ENCODE peak calls at places on chromosomes 16 and 17, in nine cellular contexts. S is colonic mucosa, T is breast epithelium, X is IMR-90, C is Panc1, G is neural progenitor cell, W is tibial nerve, F is K562, K is PC-3. I is an unnamed sample.

GRCh38 chr17:67503184-67503583 is 126.1 kb downstream of the PITPNC1 start:
- DNase-seq in G (no peak), K (peak; percentile 99), T (no peak), F (no peak), C (peak; percentile 65), X (peak; percentile 53), S (no peak), W (no peak), I (no peak)

GRCh38 chr17:75845058-75845711 is 981 bp upstream of the UNC13D start:
- DNase-seq in C (peak; percentile 47), S (peak; percentile 90), K (peak; percentile 96), T (peak; percentile 92), G (peak; percentile 84), F (peak; percentile 79), W (peak; percentile 66), X (peak; percentile 73), I (peak; percentile 81)

GRCh38 chr16:68287276-68288251 is 23.2 kb downstream of the SLC7A6OS start:
- DNase-seq in F (no peak), S (no peak), X (peak; percentile 86), C (no peak), G (no peak), W (peak; percentile 82), K (peak; percentile 76), T (peak; percentile 72), I (peak; percentile 46)

GRCh38 chr17:7943291-7943690 is 11.3 kb downstream of the CNTROB start:
- DNase-seq in C (no peak), F (no peak), T (no peak), X (no peak), W (no peak), S (no peak), G (no peak), K (no peak), I (no peak)

GRCh38 chr17:45896803-45897693 is 2.7 kb downstream of the MAPT start:
- DNase-seq in F (no peak), X (no peak), C (no peak), T (no peak), K (no peak), G (peak; percentile 59), W (no peak), S (no peak), I (no peak)

GRCh38 chr17:32876414-32877163 is at the start of gene MYO1D:
- DNase-seq in F (peak; percentile 72), T (peak; percentile 68), X (no peak), G (peak; percentile 71), W (peak; percentile 29), C (no peak), S (peak; percentile 92), K (peak; percentile 65), I (peak; percentile 89)

GRCh38 chr17:40028595-40028994 is 13.4 kb downstream of the CSF3 start:
- DNase-seq in F (peak; percentile 7), W (no peak), X (no peak), S (no peak), C (no peak), T (no peak), K (no peak), G (no peak), I (no peak)

GRCh38 chr17:6823011-6823442 is 8.5 kb downstream of the TEKT1 start:
- DNase-seq in W (no peak), S (no peak), C (no peak), T (no peak), X (peak; percentile 6), K (peak; percentile 63), F (no peak), G (no peak), I (no peak)

GRCh38 chr17:40095944-40096791 is 4.2 kb downstream of the NR1D1 start:
- DNase-seq in G (no peak), W (peak; percentile 66), X (peak; percentile 19), C (no peak), K (no peak), F (no peak), S (peak; percentile 71), T (no peak), I (peak; percentile 89)

GRCh38 chr17:52524238-52524637 is 365.7 kb upstream of the CA10 start:
- DNase-seq in F (no peak), W (no peak), G (no peak), K (no peak), C (no peak), T (no peak), S (no peak), X (no peak), I (no peak)

GRCh38 chr17:58513913-58514794 is at the start of gene MTMR4:
- DNase-seq in C (no peak), F (peak; percentile 95), S (peak; percentile 89), X (peak; percentile 58), K (peak; percentile 87), T (peak; percentile 79), G (peak; percentile 96), W (peak; percentile 50), I (peak; percentile 78)

GRCh38 chr16:26838931-26839330 is 227.8 kb upstream of the C16orf82 start:
- DNase-seq in G (no peak), S (no peak), X (no peak), F (no peak), W (no peak), K (no peak), T (no peak), C (no peak), I (no peak)

GRCh38 chr17:10735251-10735650 is 5.4 kb upstream of the TMEM220 start:
- DNase-seq in W (no peak), G (no peak), C (no peak), S (no peak), F (no peak), K (no peak), X (no peak), T (no peak), I (peak; percentile 39)

GRCh38 chr17:17766351-17767095 is 70.3 kb downstream of the SREBF1 start:
- DNase-seq in K (no peak), G (peak; percentile 38), X (no peak), S (no peak), C (no peak), T (no peak), F (no peak), W (no peak), I (peak; percentile 78)

GRCh38 chr16:81164481-81164880 is 68.3 kb upstream of the GCSH start:
- DNase-seq in S (peak; percentile 22), K (no peak), F (no peak), W (no peak), X (no peak), T (no peak), C (no peak), G (no peak), I (no peak)

GRCh38 chr17:4623249-4623648 is 18.2 kb downstream of the ALOX15 start:
- DNase-seq in W (no peak), G (no peak), S (no peak), K (no peak), C (no peak), F (no peak), X (peak; percentile 71), T (no peak), I (no peak)

GRCh38 chr16:81175325-81175891 is 63.1 kb upstream of the BCO1 start:
- DNase-seq in X (peak; percentile 84), F (no peak), W (no peak), G (no peak), S (no peak), C (no peak), K (peak; percentile 80), T (no peak), I (no peak)

GRCh38 chr17:18143044-18143936 is 34.7 kb downstream of the MYO15A start:
- DNase-seq in F (peak; percentile 45), X (peak; percentile 16), S (no peak), T (no peak), C (no peak), W (no peak), G (peak; percentile 81), K (peak; percentile 43), I (no peak)

GRCh38 chr17:1697681-1698080 is 12.5 kb downstream of the TLCD2 start:
- DNase-seq in K (no peak), G (no peak), F (no peak), C (no peak), X (no peak), T (no peak), W (no peak), S (no peak), I (no peak)

GRCh38 chr16:4931381-4931780 is 5.6 kb downstream of the PPL start:
- DNase-seq in X (no peak), F (no peak), T (no peak), W (no peak), G (no peak), K (no peak), S (no peak), C (no peak), I (no peak)

GRCh38 chr17:63516910-63517824 is 6.0 kb upstream of the KCNH6 start:
- DNase-seq in C (no peak), W (no peak), G (no peak), F (no peak), K (peak; percentile 89), T (no peak), X (peak; percentile 86), S (no peak), I (no peak)

GRCh38 chr16:76518791-76519190 is 241.6 kb downstream of the CNTNAP4 start:
- DNase-seq in K (no peak), X (no peak), W (no peak), G (peak; percentile 49), F (no peak), C (no peak), S (no peak), T (no peak), I (no peak)
- H3K27ac ChIP-seq in K (no peak overlapping the region), X (no peak overlapping the region), W (no peak overlapping the region), G (no peak overlapping the region), F (no peak overlapping the region), C (no peak overlapping the region), S (no peak overlapping the region), T (no peak overlapping the region), I (no peak overlapping the region)

DNA sequence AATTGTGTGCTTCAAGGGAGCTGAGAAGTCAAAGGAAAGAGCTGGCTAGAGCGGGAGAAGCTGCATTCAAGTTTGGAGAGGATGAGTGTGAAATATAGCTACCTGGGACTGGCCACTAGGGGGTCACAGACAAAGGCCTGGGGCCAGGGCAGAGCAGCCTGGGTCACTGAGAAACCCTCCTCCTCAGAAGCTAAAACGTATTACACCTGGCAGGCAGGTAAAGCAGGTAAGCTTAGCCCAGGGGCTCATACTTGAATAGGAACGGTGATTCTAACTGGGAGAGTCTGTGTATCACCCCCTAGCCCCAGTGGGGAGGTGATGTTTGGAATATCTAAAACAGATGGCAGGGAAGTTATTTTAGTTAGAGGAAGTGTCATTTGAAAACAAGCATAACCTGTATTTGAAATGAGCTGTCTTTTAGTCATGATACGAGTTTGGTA is 6.8 kb downstream of the KRT37 start:
- DNase-seq in T (no peak), S (no peak), C (no peak), F (peak; percentile 52), G (peak; percentile 35), X (peak; percentile 43), K (peak; percentile 84), W (no peak), I (no peak)
- H3K27ac ChIP-seq in T (peak overlapping the region; percentile 57), S (no peak overlapping the region), C (peak overlapping the region; percentile 45), F (no peak overlapping the region), G (no peak overlapping the region), X (peak overlapping the region; percentile 11), K (peak overlapping the region; percentile 93), W (no peak overlapping the region), I (no peak overlapping the region)

GRCh38 chr16:53290520-53290919 is 143.8 kb upstream of the RBL2 start:
- DNase-seq in C (no peak), W (no peak), X (no peak), G (no peak), F (no peak), T (no peak), K (no peak), S (no peak), I (no peak)

GRCh38 chr16:53291757-53292392 is 142.4 kb upstream of the RBL2 start:
- DNase-seq in X (peak; percentile 47), F (no peak), W (no peak), C (no peak), S (no peak), K (peak; percentile 82), T (no peak), G (no peak), I (no peak)
- H3K27ac ChIP-seq in X (no peak overlapping the region), F (no peak overlapping the region), W (no peak overlapping the region), C (no peak overlapping the region), S (no peak overlapping the region), K (peak overlapping the region; percentile 87), T (no peak overlapping the region), G (no peak overlapping the region), I (no peak overlapping the region)

GRCh38 chr17:50667259-50668024 is 32.8 kb downstream of the ABCC3 start:
- DNase-seq in K (no peak), F (no peak), T (no peak), S (no peak), C (no peak), G (no peak), X (no peak), W (no peak), I (no peak)
- H3K27ac ChIP-seq in K (no peak overlapping the region), F (no peak overlapping the region), T (no peak overlapping the region), S (no peak overlapping the region), C (peak overlapping the region; percentile 57), G (no peak overlapping the region), X (no peak overlapping the region), W (no peak overlapping the region), I (peak overlapping the region; percentile 12)